ENCODE peak calls at places on chromosomes 5 and 9, in nine cellular contexts. One of them, this sample, is unnamed.

GRCh38 chr5:67842806-67843205 is 372.8 kb upstream of the PIK3R1 start:
- DNase-seq in cerebellar cortex: no peak
- DNase-seq in B cell: no peak
- DNase-seq in NCI-H446 treated with DMSO at 0.1 percent for 48 hours: no peak
- DNase-seq in choroid plexus epithelial cell: peak; percentile 34
- DNase-seq in T-helper 1 cell: no peak
- DNase-seq in activated gamma-delta T cell treated with Interleukin-2 at 50 U/mL for 16 hours: no peak
- DNase-seq in BJ: no peak
- DNase-seq in M059J: peak; percentile 7
- DNase-seq in this sample: no peak

GRCh38 chr9:92954078-92954861 is 6.9 kb downstream of the FGD3 start:
- DNase-seq in cerebellar cortex: no peak
- DNase-seq in B cell: peak; percentile 35
- DNase-seq in NCI-H446 treated with DMSO at 0.1 percent for 48 hours: no peak
- DNase-seq in choroid plexus epithelial cell: peak; percentile 21
- DNase-seq in T-helper 1 cell: peak; percentile 71
- DNase-seq in activated gamma-delta T cell treated with Interleukin-2 at 50 U/mL for 16 hours: peak; percentile 87
- DNase-seq in BJ: no peak
- DNase-seq in M059J: peak; percentile 92
- DNase-seq in this sample: no peak

GRCh38 chr9:87548159-87548558 is 50.5 kb downstream of the DAPK1 start:
- DNase-seq in cerebellar cortex: no peak
- DNase-seq in B cell: no peak
- DNase-seq in NCI-H446 treated with DMSO at 0.1 percent for 48 hours: no peak
- DNase-seq in choroid plexus epithelial cell: no peak
- DNase-seq in T-helper 1 cell: no peak
- DNase-seq in activated gamma-delta T cell treated with Interleukin-2 at 50 U/mL for 16 hours: no peak
- DNase-seq in BJ: no peak
- DNase-seq in M059J: no peak
- DNase-seq in this sample: no peak

GRCh38 chr5:97728920-97729319 is 545.9 kb upstream of the RIOK2 start:
- DNase-seq in cerebellar cortex: no peak
- DNase-seq in B cell: no peak
- DNase-seq in NCI-H446 treated with DMSO at 0.1 percent for 48 hours: no peak
- DNase-seq in choroid plexus epithelial cell: no peak
- DNase-seq in T-helper 1 cell: no peak
- DNase-seq in activated gamma-delta T cell treated with Interleukin-2 at 50 U/mL for 16 hours: no peak
- DNase-seq in BJ: no peak
- DNase-seq in M059J: no peak
- DNase-seq in this sample: peak; percentile 41

GRCh38 chr5:176596689-176597416 is 13.1 kb downstream of the GPRIN1 start:
- DNase-seq in cerebellar cortex: no peak
- DNase-seq in B cell: peak; percentile 69
- DNase-seq in NCI-H446 treated with DMSO at 0.1 percent for 48 hours: no peak
- DNase-seq in choroid plexus epithelial cell: peak; percentile 37
- DNase-seq in T-helper 1 cell: peak; percentile 64
- DNase-seq in activated gamma-delta T cell treated with Interleukin-2 at 50 U/mL for 16 hours: peak; percentile 59
- DNase-seq in BJ: no peak
- DNase-seq in M059J: no peak
- DNase-seq in this sample: no peak

GRCh38 chr5:112161392-112161748 is 257.7 kb downstream of the EPB41L4A start:
- DNase-seq in cerebellar cortex: no peak
- DNase-seq in B cell: no peak
- DNase-seq in NCI-H446 treated with DMSO at 0.1 percent for 48 hours: no peak
- DNase-seq in choroid plexus epithelial cell: no peak
- DNase-seq in T-helper 1 cell: no peak
- DNase-seq in activated gamma-delta T cell treated with Interleukin-2 at 50 U/mL for 16 hours: no peak
- DNase-seq in BJ: no peak
- DNase-seq in M059J: no peak
- DNase-seq in this sample: no peak

GRCh38 chr5:83101514-83101913 is 24.2 kb downstream of the XRCC4 start:
- DNase-seq in cerebellar cortex: no peak
- DNase-seq in B cell: no peak
- DNase-seq in NCI-H446 treated with DMSO at 0.1 percent for 48 hours: no peak
- DNase-seq in choroid plexus epithelial cell: no peak
- DNase-seq in T-helper 1 cell: no peak
- DNase-seq in activated gamma-delta T cell treated with Interleukin-2 at 50 U/mL for 16 hours: no peak
- DNase-seq in BJ: no peak
- DNase-seq in M059J: no peak
- DNase-seq in this sample: no peak

GRCh38 chr5:177389368-177390169 is 5.3 kb downstream of the SLC34A1 start:
- DNase-seq in cerebellar cortex: no peak
- DNase-seq in B cell: no peak
- DNase-seq in NCI-H446 treated with DMSO at 0.1 percent for 48 hours: no peak
- DNase-seq in choroid plexus epithelial cell: peak; percentile 96
- DNase-seq in T-helper 1 cell: peak; percentile 37
- DNase-seq in activated gamma-delta T cell treated with Interleukin-2 at 50 U/mL for 16 hours: peak; percentile 58
- DNase-seq in BJ: peak; percentile 86
- DNase-seq in M059J: peak; percentile 98
- DNase-seq in this sample: peak; percentile 96

GRCh38 chr5:9483251-9483650 is 62.6 kb downstream of the SEMA5A start:
- DNase-seq in cerebellar cortex: no peak
- DNase-seq in B cell: no peak
- DNase-seq in NCI-H446 treated with DMSO at 0.1 percent for 48 hours: no peak
- DNase-seq in choroid plexus epithelial cell: peak; percentile 58
- DNase-seq in T-helper 1 cell: no peak
- DNase-seq in activated gamma-delta T cell treated with Interleukin-2 at 50 U/mL for 16 hours: no peak
- DNase-seq in BJ: no peak
- DNase-seq in M059J: peak; percentile 22
- DNase-seq in this sample: peak; percentile 54

GRCh38 chr9:69898714-69899209 is 78.1 kb downstream of the CFAP95 start:
- DNase-seq in cerebellar cortex: peak; percentile 65
- DNase-seq in B cell: no peak
- DNase-seq in NCI-H446 treated with DMSO at 0.1 percent for 48 hours: peak; percentile 47
- DNase-seq in choroid plexus epithelial cell: peak; percentile 73
- DNase-seq in T-helper 1 cell: no peak
- DNase-seq in activated gamma-delta T cell treated with Interleukin-2 at 50 U/mL for 16 hours: no peak
- DNase-seq in BJ: peak; percentile 61
- DNase-seq in M059J: peak; percentile 98
- DNase-seq in this sample: peak; percentile 92

GRCh38 chr9:23586906-23587305 is 239.1 kb downstream of the ELAVL2 start:
- DNase-seq in cerebellar cortex: no peak
- DNase-seq in B cell: no peak
- DNase-seq in NCI-H446 treated with DMSO at 0.1 percent for 48 hours: no peak
- DNase-seq in choroid plexus epithelial cell: no peak
- DNase-seq in T-helper 1 cell: no peak
- DNase-seq in activated gamma-delta T cell treated with Interleukin-2 at 50 U/mL for 16 hours: no peak
- DNase-seq in BJ: no peak
- DNase-seq in M059J: no peak
- DNase-seq in this sample: no peak

GRCh38 chr5:114237766-114238165 is 124.1 kb upstream of the KCNN2 start:
- DNase-seq in cerebellar cortex: no peak
- DNase-seq in B cell: no peak
- DNase-seq in NCI-H446 treated with DMSO at 0.1 percent for 48 hours: no peak
- DNase-seq in choroid plexus epithelial cell: peak; percentile 39
- DNase-seq in T-helper 1 cell: no peak
- DNase-seq in activated gamma-delta T cell treated with Interleukin-2 at 50 U/mL for 16 hours: no peak
- DNase-seq in BJ: peak; percentile 63
- DNase-seq in M059J: peak; percentile 89
- DNase-seq in this sample: peak; percentile 99

GRCh38 chr9:89926691-89927220 is 321.9 kb downstream of the GADD45G start:
- DNase-seq in cerebellar cortex: no peak
- DNase-seq in B cell: no peak
- DNase-seq in NCI-H446 treated with DMSO at 0.1 percent for 48 hours: no peak
- DNase-seq in choroid plexus epithelial cell: no peak
- DNase-seq in T-helper 1 cell: no peak
- DNase-seq in activated gamma-delta T cell treated with Interleukin-2 at 50 U/mL for 16 hours: no peak
- DNase-seq in BJ: no peak
- DNase-seq in M059J: no peak
- DNase-seq in this sample: no peak

GRCh38 chr5:20266068-20266467 is 278.1 kb upstream of the CDH18 start:
- DNase-seq in cerebellar cortex: no peak
- DNase-seq in B cell: no peak
- DNase-seq in NCI-H446 treated with DMSO at 0.1 percent for 48 hours: no peak
- DNase-seq in choroid plexus epithelial cell: no peak
- DNase-seq in T-helper 1 cell: no peak
- DNase-seq in activated gamma-delta T cell treated with Interleukin-2 at 50 U/mL for 16 hours: no peak
- DNase-seq in BJ: no peak
- DNase-seq in M059J: peak; percentile 49
- DNase-seq in this sample: no peak

GRCh38 chr5:4295663-4296339 is 700.2 kb downstream of the IRX1 start:
- DNase-seq in cerebellar cortex: no peak
- DNase-seq in B cell: no peak
- DNase-seq in NCI-H446 treated with DMSO at 0.1 percent for 48 hours: no peak
- DNase-seq in choroid plexus epithelial cell: no peak
- DNase-seq in T-helper 1 cell: no peak
- DNase-seq in activated gamma-delta T cell treated with Interleukin-2 at 50 U/mL for 16 hours: no peak
- DNase-seq in BJ: no peak
- DNase-seq in M059J: no peak
- DNase-seq in this sample: no peak

GRCh38 chr5:9479361-9479760 is 66.5 kb downstream of the SEMA5A start:
- DNase-seq in cerebellar cortex: no peak
- DNase-seq in B cell: no peak
- DNase-seq in NCI-H446 treated with DMSO at 0.1 percent for 48 hours: no peak
- DNase-seq in choroid plexus epithelial cell: peak; percentile 30
- DNase-seq in T-helper 1 cell: no peak
- DNase-seq in activated gamma-delta T cell treated with Interleukin-2 at 50 U/mL for 16 hours: no peak
- DNase-seq in BJ: peak; percentile 70
- DNase-seq in M059J: peak; percentile 74
- DNase-seq in this sample: peak; percentile 25

GRCh38 chr9:32518276-32518675 is 7.7 kb downstream of the RIGI start:
- DNase-seq in cerebellar cortex: no peak
- DNase-seq in B cell: no peak
- DNase-seq in NCI-H446 treated with DMSO at 0.1 percent for 48 hours: no peak
- DNase-seq in choroid plexus epithelial cell: no peak
- DNase-seq in T-helper 1 cell: no peak
- DNase-seq in activated gamma-delta T cell treated with Interleukin-2 at 50 U/mL for 16 hours: no peak
- DNase-seq in BJ: no peak
- DNase-seq in M059J: no peak
- DNase-seq in this sample: no peak

GRCh38 chr9:7780261-7780988 is 19.2 kb downstream of the DMAC1 start:
- DNase-seq in cerebellar cortex: no peak
- DNase-seq in B cell: no peak
- DNase-seq in NCI-H446 treated with DMSO at 0.1 percent for 48 hours: no peak
- DNase-seq in choroid plexus epithelial cell: peak; percentile 61
- DNase-seq in T-helper 1 cell: no peak
- DNase-seq in activated gamma-delta T cell treated with Interleukin-2 at 50 U/mL for 16 hours: no peak
- DNase-seq in BJ: no peak
- DNase-seq in M059J: peak; percentile 19
- DNase-seq in this sample: peak; percentile 73

GRCh38 chr9:20811872-20812271 is 127.8 kb downstream of the FOCAD start:
- DNase-seq in cerebellar cortex: no peak
- DNase-seq in B cell: no peak
- DNase-seq in NCI-H446 treated with DMSO at 0.1 percent for 48 hours: no peak
- DNase-seq in choroid plexus epithelial cell: peak; percentile 53
- DNase-seq in T-helper 1 cell: no peak
- DNase-seq in activated gamma-delta T cell treated with Interleukin-2 at 50 U/mL for 16 hours: no peak
- DNase-seq in BJ: no peak
- DNase-seq in M059J: no peak
- DNase-seq in this sample: peak; percentile 76

GRCh38 chr5:153429734-153430133 is 60.7 kb upstream of the GRIA1 start:
- DNase-seq in cerebellar cortex: no peak
- DNase-seq in B cell: no peak
- DNase-seq in NCI-H446 treated with DMSO at 0.1 percent for 48 hours: no peak
- DNase-seq in choroid plexus epithelial cell: no peak
- DNase-seq in T-helper 1 cell: no peak
- DNase-seq in activated gamma-delta T cell treated with Interleukin-2 at 50 U/mL for 16 hours: no peak
- DNase-seq in BJ: no peak
- DNase-seq in M059J: no peak
- DNase-seq in this sample: no peak

GRCh38 chr9:109765278-109765677 is 14.7 kb upstream of the PALM2AKAP2 start:
- DNase-seq in cerebellar cortex: no peak
- DNase-seq in B cell: no peak
- DNase-seq in NCI-H446 treated with DMSO at 0.1 percent for 48 hours: no peak
- DNase-seq in choroid plexus epithelial cell: no peak
- DNase-seq in T-helper 1 cell: no peak
- DNase-seq in activated gamma-delta T cell treated with Interleukin-2 at 50 U/mL for 16 hours: no peak
- DNase-seq in BJ: no peak
- DNase-seq in M059J: no peak
- DNase-seq in this sample: no peak

GRCh38 chr5:149959406-149960236 is 937 bp upstream of the SLC26A2 start:
- DNase-seq in cerebellar cortex: peak; percentile 50
- DNase-seq in B cell: peak; percentile 58
- DNase-seq in NCI-H446 treated with DMSO at 0.1 percent for 48 hours: no peak
- DNase-seq in choroid plexus epithelial cell: peak; percentile 82
- DNase-seq in T-helper 1 cell: peak; percentile 10
- DNase-seq in activated gamma-delta T cell treated with Interleukin-2 at 50 U/mL for 16 hours: peak; percentile 9
- DNase-seq in BJ: no peak
- DNase-seq in M059J: peak; percentile 97
- DNase-seq in this sample: peak; percentile 58

GRCh38 chr5:73388371-73388684 is 60.2 kb downstream of the FOXD1 start:
- DNase-seq in cerebellar cortex: no peak
- DNase-seq in B cell: no peak
- DNase-seq in NCI-H446 treated with DMSO at 0.1 percent for 48 hours: peak; percentile 51
- DNase-seq in choroid plexus epithelial cell: no peak
- DNase-seq in T-helper 1 cell: no peak
- DNase-seq in activated gamma-delta T cell treated with Interleukin-2 at 50 U/mL for 16 hours: no peak
- DNase-seq in BJ: no peak
- DNase-seq in M059J: peak; percentile 85
- DNase-seq in this sample: peak; percentile 63

GRCh38 chr9:135926402-135927194 is 19.3 kb upstream of the CAMSAP1 start:
- DNase-seq in cerebellar cortex: no peak
- DNase-seq in B cell: no peak
- DNase-seq in NCI-H446 treated with DMSO at 0.1 percent for 48 hours: no peak
- DNase-seq in choroid plexus epithelial cell: peak; percentile 68
- DNase-seq in T-helper 1 cell: no peak
- DNase-seq in activated gamma-delta T cell treated with Interleukin-2 at 50 U/mL for 16 hours: no peak
- DNase-seq in BJ: peak; percentile 49
- DNase-seq in M059J: peak; percentile 99
- DNase-seq in this sample: peak; percentile 61

GRCh38 chr5:103434057-103434456 is 128.5 kb downstream of the NUDT12 start:
- DNase-seq in cerebellar cortex: no peak
- DNase-seq in B cell: no peak
- DNase-seq in NCI-H446 treated with DMSO at 0.1 percent for 48 hours: no peak
- DNase-seq in choroid plexus epithelial cell: no peak
- DNase-seq in T-helper 1 cell: no peak
- DNase-seq in activated gamma-delta T cell treated with Interleukin-2 at 50 U/mL for 16 hours: no peak
- DNase-seq in BJ: no peak
- DNase-seq in M059J: no peak
- DNase-seq in this sample: no peak